ENCODE peak calls at places on chromosomes 4 and X, in eight cellular contexts. R is tibial nerve; D is PC-9; P is fibroblast of lung; G is SJCRH30; M is CD4-positive, CD25-positive, alpha-beta regulatory T cell; I is gastrocnemius medialis; Q is endodermal cell. E is an unnamed sample.

GRCh38 chr4:118351851-118352827 is 664 bp downstream of the PRSS12 start:
- DNase-seq in R (peak; percentile 24), D (no peak), P (no peak), G (peak; percentile 45), M (no peak), I (no peak), Q (peak; percentile 84), E (peak; percentile 54)

GRCh38 chr4:138728566-138728965 is 287.0 kb upstream of the NOCT start:
- DNase-seq in R (no peak), D (no peak), P (no peak), G (no peak), M (no peak), I (no peak), Q (no peak), E (no peak)

GRCh38 chr4:139030614-139031235 is 15.1 kb downstream of the NOCT start:
- DNase-seq in R (peak; percentile 92), D (peak; percentile 55), P (peak; percentile 67), G (peak; percentile 86), M (peak; percentile 66), I (peak; percentile 75), Q (peak; percentile 90), E (peak; percentile 85)

GRCh38 chrX:119826399-119826959 is 26.3 kb downstream of the UPF3B start:
- DNase-seq in R (peak; percentile 23), D (peak; percentile 46), P (peak; percentile 36), G (peak; percentile 12), M (no peak), I (no peak), Q (no peak), E (peak; percentile 9)

GRCh38 chrX:45479835-45480422 is 279.3 kb upstream of the DIPK2B start:
- DNase-seq in R (no peak), D (peak; percentile 84), P (peak; percentile 92), G (peak; percentile 0), M (no peak), I (no peak), Q (no peak), E (no peak)

GRCh38 chr4:163448541-163449203 is 24.9 kb downstream of the TKTL2 start:
- DNase-seq in R (no peak), D (no peak), P (peak; percentile 47), G (peak; percentile 10), M (no peak), I (no peak), Q (no peak), E (no peak)

GRCh38 chrX:139909716-139910115 is 23.1 kb downstream of the ATP11C start:
- DNase-seq in R (no peak), D (no peak), P (no peak), G (no peak), M (no peak), I (no peak), Q (no peak), E (no peak)

GRCh38 chr4:179596621-179597020 is 2154.4 kb upstream of the AGA start:
- DNase-seq in R (no peak), D (no peak), P (peak; percentile 39), G (no peak), M (no peak), I (no peak), Q (no peak), E (no peak)

GRCh38 chr4:100895572-100896197 is 377.9 kb upstream of the EMCN start:
- DNase-seq in R (no peak), D (no peak), P (no peak), G (no peak), M (no peak), I (no peak), Q (no peak), E (peak; percentile 72)

GRCh38 chr4:85747871-85748491 is 273.0 kb downstream of the ARHGAP24 start:
- DNase-seq in R (peak; percentile 64), D (peak; percentile 48), P (peak; percentile 75), G (peak; percentile 89), M (no peak), I (no peak), Q (peak; percentile 64), E (peak; percentile 75)

GRCh38 chrX:45806410-45807121 is 605.9 kb upstream of the DIPK2B start:
- DNase-seq in R (no peak), D (no peak), P (peak; percentile 98), G (peak; percentile 23), M (peak; percentile 32), I (no peak), Q (no peak), E (peak; percentile 41)

GRCh38 chrX:116417968-116418367 is 18.4 kb upstream of the SLC6A14 start:
- DNase-seq in R (no peak), D (no peak), P (no peak), G (no peak), M (no peak), I (no peak), Q (no peak), E (no peak)

GRCh38 chr4:144906181-144906895 is 191.7 kb downstream of the ANAPC10 start:
- DNase-seq in R (peak; percentile 13), D (no peak), P (peak; percentile 90), G (no peak), M (no peak), I (no peak), Q (no peak), E (no peak)

GRCh38 chrX:43582540-43582913 is 73.6 kb upstream of the MAOA start:
- DNase-seq in R (no peak), D (no peak), P (no peak), G (no peak), M (no peak), I (no peak), Q (no peak), E (no peak)
- H3K27ac ChIP-seq in R (no peak overlapping the region), D (no peak overlapping the region), P (no peak overlapping the region), G (no peak overlapping the region), M (no peak overlapping the region), I (peak overlapping the region; percentile 10), Q (no peak overlapping the region), E (no peak overlapping the region)

GRCh38 chr4:1328267-1329155 is 18.5 kb upstream of the UVSSA start:
- DNase-seq in R (no peak), D (no peak), P (no peak), G (no peak), M (no peak), I (no peak), Q (no peak), E (no peak)
- H3K4me1 ChIP-seq in R (peaks cover 17% of the 10 kb centered on the region), D (peaks cover 38% of the 10 kb centered on the region), P (no peaks in the 10 kb centered on the region), G (no peaks in the 10 kb centered on the region), M (peaks cover 29% of the 10 kb centered on the region), I (peaks cover 6% of the 10 kb centered on the region), Q (no peaks in the 10 kb centered on the region), E (no peaks in the 10 kb centered on the region)

GRCh38 chrX:153609917-153610833 is 11.2 kb upstream of the CCNQ start:
- DNase-seq in R (peak; percentile 57), D (no peak), P (peak; percentile 59), G (peak; percentile 81), M (peak; percentile 65), I (peak; percentile 47), Q (peak; percentile 93), E (peak; percentile 36)
- H3K4me3 ChIP-seq in R (peak overlapping the region; percentile 19), D (no peak overlapping the region), P (no peak overlapping the region), G (peak overlapping the region; percentile 52), M (no peak overlapping the region), I (peak overlapping the region; percentile 55), Q (no peak overlapping the region), E (no peak overlapping the region)

GRCh38 chrX:21947671-21948070 is 7.2 kb downstream of the SMS start:
- DNase-seq in R (no peak), D (no peak), P (no peak), G (no peak), M (no peak), I (no peak), Q (peak; percentile 4), E (no peak)
- H3K27ac ChIP-seq in R (no peak overlapping the region), D (peak overlapping the region; percentile 26), P (peak overlapping the region; percentile 53), G (no peak overlapping the region), M (no peak overlapping the region), I (no peak overlapping the region), Q (peak overlapping the region; percentile 9), E (no peak overlapping the region)

DNA sequence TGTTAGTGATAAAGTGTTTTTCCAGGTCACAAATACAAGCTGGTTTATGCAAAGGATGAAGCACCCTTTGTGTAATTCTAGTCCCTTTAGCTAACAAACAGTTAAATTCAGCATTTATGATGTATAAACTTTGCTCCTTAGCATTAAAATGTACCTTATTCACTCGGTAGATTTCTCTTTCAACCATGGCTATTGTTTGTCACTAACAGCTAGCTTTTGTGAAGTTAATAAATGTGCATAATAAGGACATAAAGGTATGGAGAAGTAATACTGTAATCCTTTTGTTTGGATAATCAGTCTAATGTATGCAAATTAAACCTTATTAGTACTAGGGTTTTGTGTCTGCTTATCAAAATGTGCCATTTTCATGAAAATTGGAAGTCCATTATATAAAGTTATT is 34.2 kb upstream of the ARX start:
- DNase-seq in R (no peak), D (no peak), P (no peak), G (no peak), M (no peak), I (no peak), Q (no peak), E (no peak)
- H3K4me1 ChIP-seq in R (no peaks in the 10 kb centered on the region), D (no peaks in the 10 kb centered on the region), P (no peaks in the 10 kb centered on the region), G (peaks cover 29% of the 10 kb centered on the region), M (peaks cover 4% of the 10 kb centered on the region), I (no peaks in the 10 kb centered on the region), Q (no peaks in the 10 kb centered on the region), E (no peaks in the 10 kb centered on the region)

GRCh38 chr4:16537926-16538325 is 311.7 kb upstream of the TAPT1 start:
- DNase-seq in R (no peak), D (no peak), P (no peak), G (no peak), M (no peak), I (no peak), Q (no peak), E (no peak)

GRCh38 chr4:16530688-16531635 is 304.7 kb upstream of the TAPT1 start:
- DNase-seq in R (no peak), D (no peak), P (peak; percentile 83), G (no peak), M (no peak), I (no peak), Q (no peak), E (no peak)

DNA sequence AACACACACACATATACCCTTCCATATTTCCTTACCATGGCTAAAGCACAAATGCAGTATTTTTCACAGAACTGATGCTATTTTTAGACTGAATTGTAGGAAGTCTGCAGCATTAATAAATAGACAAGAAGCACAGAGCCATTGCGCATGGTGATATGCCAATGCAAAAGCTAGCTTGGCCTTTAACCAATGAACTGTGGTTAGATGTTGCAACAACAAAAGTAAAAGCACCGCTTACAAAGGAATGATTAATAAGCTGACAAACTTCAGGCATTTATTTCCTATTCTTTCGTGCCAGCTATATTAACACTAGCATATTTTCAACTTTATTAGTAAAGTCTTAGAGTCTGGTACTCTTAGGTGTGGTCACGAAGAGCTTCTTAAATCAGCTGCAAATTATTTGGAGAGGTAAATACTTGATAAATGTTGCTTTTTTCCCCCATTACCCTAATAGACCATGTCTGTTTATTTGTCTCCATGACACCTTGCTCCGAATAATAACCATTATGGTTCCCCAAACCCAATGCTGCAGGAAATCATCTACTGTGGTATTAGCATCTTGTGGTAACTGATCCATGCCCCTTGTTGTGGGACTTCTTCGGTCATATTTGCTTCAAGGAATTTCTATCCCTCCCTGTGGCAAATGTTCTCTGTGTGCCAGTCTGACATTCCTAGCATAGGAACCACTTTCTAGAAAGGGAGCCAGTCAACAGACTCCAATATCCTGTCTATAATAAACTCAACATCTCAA is 306.1 kb upstream of the TAPT1 start:
- DNase-seq in R (peak; percentile 57), D (no peak), P (peak; percentile 96), G (no peak), M (no peak), I (no peak), Q (no peak), E (no peak)
- H3K4me3 ChIP-seq in R (no peak overlapping the region), D (no peak overlapping the region), P (no peak overlapping the region), G (no peak overlapping the region), M (no peak overlapping the region), I (no peak overlapping the region), Q (no peak overlapping the region), E (no peak overlapping the region)

E was measured in small intestine.